ENCODE peak calls at places on chromosome 13, in nine cellular contexts. N, A, S, I, G, K, D, T and M are unnamed samples.

GRCh38 chr13:27979765-27980279 is 8.7 kb downstream of the URAD start:
- DNase-seq in A (no peak), I (no peak), D (no peak), G (no peak), N (no peak), S (no peak), T (no peak), K (no peak), M (no peak)

GRCh38 chr13:41274881-41275280 is 11.5 kb upstream of the MTRF1 start:
- DNase-seq in S (no peak), G (no peak), T (no peak), I (no peak), N (no peak), A (no peak), D (no peak), K (no peak), M (no peak)

GRCh38 chr13:30963794-30964193 is 31.3 kb downstream of the TEX26 start:
- DNase-seq in T (no peak), K (no peak), D (no peak), I (no peak), G (peak), S (no peak), N (peak), A (no peak), M (peak)

GRCh38 chr13:20680416-20681080 is 23.0 kb upstream of the IL17D start:
- DNase-seq in I (no peak), A (no peak), N (no peak), K (no peak), S (no peak), G (no peak), T (no peak), D (no peak), M (no peak)

GRCh38 chr13:48094404-48094780 is 512 bp downstream of the MED4 start:
- DNase-seq in S (no peak), G (no peak), N (no peak), A (no peak), I (no peak), T (peak), D (no peak), K (no peak), M (peak)

GRCh38 chr13:110877737-110878136 is 37.1 kb downstream of the ANKRD10 start:
- DNase-seq in G (no peak), I (no peak), K (no peak), A (no peak), N (no peak), S (no peak), D (no peak), T (no peak), M (no peak)

GRCh38 chr13:100039740-100040139 is 49.2 kb upstream of the PCCA start:
- DNase-seq in I (no peak), G (no peak), K (no peak), T (no peak), A (no peak), D (no peak), S (no peak), N (no peak), M (no peak)

GRCh38 chr13:75869981-75870380 is 233.9 kb downstream of the LMO7 start:
- DNase-seq in D (no peak), A (no peak), G (no peak), T (no peak), S (no peak), K (no peak), I (no peak), N (no peak), M (no peak)

GRCh38 chr13:98098511-98098910 is 44.4 kb upstream of the FARP1 start:
- DNase-seq in T (no peak), S (no peak), I (no peak), K (no peak), N (no peak), A (no peak), G (no peak), D (no peak), M (no peak)

GRCh38 chr13:53121131-53121773 is 92.6 kb downstream of the OLFM4 start:
- DNase-seq in N (peak), K (no peak), A (no peak), S (no peak), G (no peak), D (no peak), T (no peak), I (no peak), M (no peak)

GRCh38 chr13:112907916-112908315 is 61.1 kb upstream of the MCF2L start:
- DNase-seq in K (peak), N (no peak), A (no peak), G (no peak), T (no peak), S (peak), I (no peak), D (no peak), M (no peak)

GRCh38 chr13:46181799-46182490 is at the start of gene LCP1:
- DNase-seq in A (no peak), D (no peak), I (peak), S (no peak), T (no peak), G (peak), N (peak), K (no peak), M (no peak)
- TF ChIP-seq POLR2A in A (peak), D (peak), I (peak), S (peak), T (no peak), G (peak), N (no peak), K (no peak), M (no peak)

GRCh38 chr13:57633141-57633949 is 1.8 kb downstream of the PCDH17 start:
- DNase-seq in A (no peak), S (peak), D (peak), N (peak), T (peak), G (peak), I (no peak), K (peak), M (no peak)

GRCh38 chr13:57630661-57631606 is 610 bp upstream of the PCDH17 start:
- DNase-seq in K (no peak), I (no peak), D (no peak), N (no peak), A (no peak), G (no peak), S (no peak), T (peak), M (no peak)

GRCh38 chr13:57632276-57633140 is 964 bp downstream of the PCDH17 start:
- DNase-seq in T (peak), G (no peak), I (no peak), D (no peak), A (no peak), K (no peak), N (no peak), S (peak), M (no peak)

GRCh38 chr13:57629821-57630235 is 1.7 kb upstream of the PCDH17 start:
- DNase-seq in G (peak), T (peak), N (peak), D (peak), K (peak), A (peak), S (peak), I (peak), M (no peak)

GRCh38 chr13:57631607-57632275 is at the start of gene PCDH17:
- DNase-seq in A (no peak), G (peak), T (peak), D (no peak), K (no peak), I (no peak), S (no peak), N (peak), M (no peak)
- TF ChIP-seq CTCF in A (no peak), G (no peak), T (no peak), D (no peak), K (no peak), I (no peak), S (no peak), N (no peak), M (no peak)

GRCh38 chr13:19633340-19634128 is at the start of gene MPHOSPH8:
- DNase-seq in G (peak), T (peak), N (peak), D (peak), A (peak), S (peak), K (peak), I (peak), M (peak)
- TF ChIP-seq POLR2A in G (peak), T (no peak), N (no peak), D (peak), A (peak), S (peak), K (peak), I (peak), M (peak)

DNA sequence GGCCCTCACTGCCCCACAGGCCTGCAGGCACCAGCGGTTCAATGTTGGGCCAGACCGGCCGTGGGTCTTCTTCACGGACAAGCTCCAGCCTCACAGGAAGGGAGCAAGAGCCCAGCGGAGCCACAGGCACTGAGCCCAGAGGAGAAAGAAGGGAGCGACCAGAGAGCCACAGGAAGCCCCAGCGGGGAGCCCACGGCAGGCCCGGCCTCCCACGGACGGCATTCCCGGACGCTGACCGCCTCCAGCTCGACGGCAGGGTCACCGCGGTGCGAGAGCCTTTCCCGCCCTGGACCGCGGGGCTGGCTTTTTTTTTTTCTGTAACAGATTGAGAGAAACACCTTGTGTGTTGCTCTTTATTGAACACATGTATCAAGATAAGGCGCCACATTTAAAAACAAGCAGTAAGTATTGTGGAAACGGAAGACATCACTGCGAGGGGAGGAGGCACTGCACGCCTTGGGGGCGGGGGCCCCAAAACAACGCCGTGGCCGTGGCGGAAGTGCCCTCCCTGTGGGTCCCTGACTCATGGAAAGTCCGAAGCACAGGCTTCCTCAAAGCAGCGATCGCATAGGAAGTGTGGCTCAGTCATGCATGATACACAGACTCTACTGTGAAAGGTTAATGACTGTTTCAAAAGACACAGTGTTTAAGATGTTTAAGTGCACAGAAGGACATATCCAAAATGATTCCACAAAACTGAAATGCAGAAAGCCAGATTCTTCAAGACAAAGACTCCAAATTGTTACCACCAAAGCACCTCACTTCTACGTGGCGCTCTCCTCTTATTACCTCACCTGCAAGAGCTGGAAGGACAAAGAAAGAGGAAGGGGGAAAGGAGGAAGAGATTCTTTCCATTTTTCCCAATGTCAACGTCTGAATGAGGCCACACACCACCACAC is 3.5 kb downstream of the RASA3 start:
- DNase-seq in D (peak), A (no peak), S (peak), T (peak), G (peak), N (peak), K (peak), I (peak), M (no peak)
- TF ChIP-seq CTCF in D (no peak), A (peak), S (no peak), T (no peak), G (no peak), N (no peak), K (no peak), I (no peak), M (no peak)